ENCODE peak calls at places on chromosomes 16 and 17, in six cellular contexts. One of them, this sample, is unnamed.
A peak's percentile ranks its signal among the peaks of the same experiment; 100 is the strongest.

GRCh38 chr17:81018044-81018802 is 16.7 kb upstream of the BAIAP2 start:
- DNase-seq in GM23338: no peak
- DNase-seq in upper lobe of left lung: peak; percentile 32
- DNase-seq in CD4-positive, alpha-beta T cell: peak; percentile 42
- DNase-seq in neural progenitor cell: peak; percentile 82
- DNase-seq in tibial artery: no peak
- DNase-seq in this sample: no peak

GRCh38 chr17:67947325-67947813 is 48.9 kb downstream of the C17orf58 start:
- DNase-seq in upper lobe of left lung: no peak
- DNase-seq in tibial artery: no peak
- DNase-seq in neural progenitor cell: no peak
- DNase-seq in CD4-positive, alpha-beta T cell: no peak
- DNase-seq in GM23338: no peak
- DNase-seq in this sample: no peak

GRCh38 chr16:89426736-89427525 is 63.4 kb downstream of the ANKRD11 start:
- DNase-seq in tibial artery: no peak
- DNase-seq in upper lobe of left lung: no peak
- DNase-seq in CD4-positive, alpha-beta T cell: no peak
- DNase-seq in GM23338: no peak
- DNase-seq in neural progenitor cell: no peak
- DNase-seq in this sample: no peak

GRCh38 chr16:1712791-1713261 is 6.8 kb downstream of the MAPK8IP3 start:
- DNase-seq in neural progenitor cell: no peak
- DNase-seq in GM23338: no peak
- DNase-seq in tibial artery: no peak
- DNase-seq in upper lobe of left lung: peak; percentile 36
- DNase-seq in CD4-positive, alpha-beta T cell: no peak
- DNase-seq in this sample: no peak

GRCh38 chr16:81885976-81886586 is 107.0 kb downstream of the PLCG2 start:
- DNase-seq in upper lobe of left lung: no peak
- DNase-seq in GM23338: peak; percentile 87
- DNase-seq in CD4-positive, alpha-beta T cell: no peak
- DNase-seq in neural progenitor cell: peak; percentile 60
- DNase-seq in tibial artery: no peak
- DNase-seq in this sample: no peak

GRCh38 chr16:8806272-8806983 is 8.8 kb downstream of the PMM2 start:
- DNase-seq in CD4-positive, alpha-beta T cell: no peak
- DNase-seq in neural progenitor cell: no peak
- DNase-seq in GM23338: no peak
- DNase-seq in tibial artery: no peak
- DNase-seq in upper lobe of left lung: no peak
- DNase-seq in this sample: no peak

GRCh38 chr16:18062713-18063112 is 273.8 kb downstream of the NPIPA8 start:
- DNase-seq in upper lobe of left lung: no peak
- DNase-seq in neural progenitor cell: no peak
- DNase-seq in GM23338: peak; percentile 54
- DNase-seq in CD4-positive, alpha-beta T cell: no peak
- DNase-seq in tibial artery: no peak
- DNase-seq in this sample: no peak

GRCh38 chr16:75566889-75567255 is 693 bp downstream of the GABARAPL2 start:
- DNase-seq in tibial artery: no peak
- DNase-seq in CD4-positive, alpha-beta T cell: no peak
- DNase-seq in neural progenitor cell: peak; percentile 43
- DNase-seq in upper lobe of left lung: peak; percentile 83
- DNase-seq in GM23338: peak; percentile 64
- DNase-seq in this sample: no peak

GRCh38 chr16:57591086-57591869 is 37.2 kb upstream of the ADGRG1 start:
- DNase-seq in neural progenitor cell: peak; percentile 85
- DNase-seq in GM23338: peak; percentile 87
- DNase-seq in CD4-positive, alpha-beta T cell: peak; percentile 50
- DNase-seq in upper lobe of left lung: no peak
- DNase-seq in tibial artery: peak; percentile 60
- DNase-seq in this sample: peak; percentile 16

GRCh38 chr17:52673791-52674190 is 515.3 kb upstream of the CA10 start:
- DNase-seq in CD4-positive, alpha-beta T cell: no peak
- DNase-seq in GM23338: no peak
- DNase-seq in upper lobe of left lung: no peak
- DNase-seq in neural progenitor cell: no peak
- DNase-seq in tibial artery: no peak
- DNase-seq in this sample: no peak

DNA sequence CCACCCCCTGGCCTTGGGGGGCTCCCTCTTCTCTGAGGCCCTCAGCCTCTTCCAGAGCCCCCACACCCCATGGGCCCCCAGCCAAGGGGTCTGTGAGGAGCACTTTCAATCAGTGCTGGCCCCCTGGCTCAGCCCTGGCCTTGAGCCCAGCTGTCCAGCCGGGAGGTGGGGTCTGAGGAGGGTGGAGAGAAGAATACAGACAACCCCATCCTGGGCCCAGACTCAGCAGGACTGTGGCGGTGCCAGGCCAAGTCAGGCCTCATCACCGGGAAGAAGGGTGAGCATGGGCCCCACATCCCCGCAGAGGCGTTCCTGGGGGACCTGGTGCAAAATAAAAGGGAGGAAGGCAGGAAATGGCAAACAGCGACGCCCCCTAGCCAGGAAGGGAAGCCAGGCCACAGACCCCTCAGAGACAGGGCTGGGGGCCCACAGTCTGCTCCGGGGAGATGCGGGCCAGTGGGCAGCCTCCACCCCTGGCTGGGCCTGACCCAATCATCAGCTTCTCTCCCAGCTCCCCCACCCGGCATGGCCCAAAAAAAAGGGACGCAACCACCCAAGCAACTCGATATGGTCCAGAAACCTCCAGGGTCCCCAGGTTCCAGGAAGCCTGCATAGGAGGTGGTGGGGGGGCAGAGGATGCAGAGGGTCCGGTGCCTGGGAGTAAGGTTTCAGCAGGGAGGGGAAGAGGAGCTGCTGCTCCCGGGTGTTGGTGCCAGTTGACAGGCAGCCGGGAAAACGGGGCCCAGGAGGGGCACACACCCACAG is 20.6 kb downstream of the ZNF423 start:
- DNase-seq in tibial artery: no peak
- DNase-seq in GM23338: peak; percentile 50
- DNase-seq in upper lobe of left lung: no peak
- DNase-seq in neural progenitor cell: no peak
- DNase-seq in CD4-positive, alpha-beta T cell: no peak
- DNase-seq in this sample: no peak
- H3K27ac ChIP-seq in tibial artery: peak overlapping the region; percentile 83
- H3K27ac ChIP-seq in GM23338: peak overlapping the region; percentile 26
- H3K27ac ChIP-seq in upper lobe of left lung: peak overlapping the region; percentile 80
- H3K27ac ChIP-seq in neural progenitor cell: no peak overlapping the region
- H3K27ac ChIP-seq in CD4-positive, alpha-beta T cell: no peak overlapping the region
- H3K27ac ChIP-seq in this sample: peak overlapping the region; percentile 70

GRCh38 chr16:79165541-79165940 is 435.0 kb downstream of the MAF start:
- DNase-seq in upper lobe of left lung: no peak
- DNase-seq in CD4-positive, alpha-beta T cell: no peak
- DNase-seq in neural progenitor cell: no peak
- DNase-seq in tibial artery: no peak
- DNase-seq in GM23338: no peak
- DNase-seq in this sample: peak; percentile 8

GRCh38 chr16:79164378-79164720 is 436.2 kb downstream of the MAF start:
- DNase-seq in neural progenitor cell: no peak
- DNase-seq in CD4-positive, alpha-beta T cell: no peak
- DNase-seq in tibial artery: no peak
- DNase-seq in GM23338: no peak
- DNase-seq in upper lobe of left lung: no peak
- DNase-seq in this sample: no peak

GRCh38 chr16:79159650-79160049 is 440.9 kb downstream of the MAF start:
- DNase-seq in GM23338: no peak
- DNase-seq in CD4-positive, alpha-beta T cell: no peak
- DNase-seq in upper lobe of left lung: no peak
- DNase-seq in neural progenitor cell: no peak
- DNase-seq in tibial artery: no peak
- DNase-seq in this sample: no peak

GRCh38 chr16:79167893-79168292 is 432.6 kb downstream of the MAF start:
- DNase-seq in GM23338: no peak
- DNase-seq in neural progenitor cell: no peak
- DNase-seq in CD4-positive, alpha-beta T cell: no peak
- DNase-seq in tibial artery: no peak
- DNase-seq in upper lobe of left lung: no peak
- DNase-seq in this sample: no peak

GRCh38 chr16:79163666-79164377 is 436.7 kb downstream of the MAF start:
- DNase-seq in neural progenitor cell: no peak
- DNase-seq in tibial artery: no peak
- DNase-seq in CD4-positive, alpha-beta T cell: no peak
- DNase-seq in upper lobe of left lung: no peak
- DNase-seq in GM23338: no peak
- DNase-seq in this sample: no peak
- H3K27ac ChIP-seq in neural progenitor cell: no peak overlapping the region
- H3K27ac ChIP-seq in tibial artery: no peak overlapping the region
- H3K27ac ChIP-seq in CD4-positive, alpha-beta T cell: no peak overlapping the region
- H3K27ac ChIP-seq in upper lobe of left lung: no peak overlapping the region
- H3K27ac ChIP-seq in GM23338: no peak overlapping the region
- H3K27ac ChIP-seq in this sample: peak overlapping the region; percentile 7

GRCh38 chr17:83176956-83177583 is 97.7 kb downstream of the METRNL start:
- DNase-seq in GM23338: no peak
- DNase-seq in CD4-positive, alpha-beta T cell: no peak
- DNase-seq in neural progenitor cell: no peak
- DNase-seq in upper lobe of left lung: no peak
- DNase-seq in tibial artery: no peak
- DNase-seq in this sample: no peak

GRCh38 chr17:83179811-83180210 is 100.4 kb downstream of the METRNL start:
- DNase-seq in CD4-positive, alpha-beta T cell: no peak
- DNase-seq in tibial artery: no peak
- DNase-seq in upper lobe of left lung: no peak
- DNase-seq in neural progenitor cell: no peak
- DNase-seq in GM23338: no peak
- DNase-seq in this sample: no peak

GRCh38 chr17:83179378-83179777 is 100.0 kb downstream of the METRNL start:
- DNase-seq in upper lobe of left lung: no peak
- DNase-seq in GM23338: no peak
- DNase-seq in CD4-positive, alpha-beta T cell: no peak
- DNase-seq in tibial artery: peak; percentile 41
- DNase-seq in neural progenitor cell: no peak
- DNase-seq in this sample: no peak

GRCh38 chr17:83177611-83178532 is 98.5 kb downstream of the METRNL start:
- DNase-seq in neural progenitor cell: no peak
- DNase-seq in CD4-positive, alpha-beta T cell: no peak
- DNase-seq in GM23338: no peak
- DNase-seq in tibial artery: no peak
- DNase-seq in upper lobe of left lung: no peak
- DNase-seq in this sample: no peak

GRCh38 chr17:83178533-83179201 is 99.3 kb downstream of the METRNL start:
- DNase-seq in GM23338: no peak
- DNase-seq in neural progenitor cell: peak; percentile 16
- DNase-seq in CD4-positive, alpha-beta T cell: no peak
- DNase-seq in upper lobe of left lung: peak; percentile 61
- DNase-seq in tibial artery: peak; percentile 19
- DNase-seq in this sample: no peak
- H3K27ac ChIP-seq in GM23338: no peak overlapping the region
- H3K27ac ChIP-seq in neural progenitor cell: no peak overlapping the region
- H3K27ac ChIP-seq in CD4-positive, alpha-beta T cell: no peak overlapping the region
- H3K27ac ChIP-seq in upper lobe of left lung: no peak overlapping the region
- H3K27ac ChIP-seq in tibial artery: no peak overlapping the region
- H3K27ac ChIP-seq in this sample: peak overlapping the region; percentile 36

GRCh38 chr17:42287305-42288077 is 807 bp upstream of the STAT5A start:
- DNase-seq in neural progenitor cell: no peak
- DNase-seq in CD4-positive, alpha-beta T cell: peak; percentile 32
- DNase-seq in GM23338: peak; percentile 26
- DNase-seq in upper lobe of left lung: no peak
- DNase-seq in tibial artery: peak; percentile 73
- DNase-seq in this sample: no peak
- H3K27ac ChIP-seq in neural progenitor cell: no peak overlapping the region
- H3K27ac ChIP-seq in CD4-positive, alpha-beta T cell: peak overlapping the region; percentile 89
- H3K27ac ChIP-seq in GM23338: no peak overlapping the region
- H3K27ac ChIP-seq in upper lobe of left lung: peak overlapping the region; percentile 91
- H3K27ac ChIP-seq in tibial artery: peak overlapping the region; percentile 94
- H3K27ac ChIP-seq in this sample: peak overlapping the region; percentile 79

DNA sequence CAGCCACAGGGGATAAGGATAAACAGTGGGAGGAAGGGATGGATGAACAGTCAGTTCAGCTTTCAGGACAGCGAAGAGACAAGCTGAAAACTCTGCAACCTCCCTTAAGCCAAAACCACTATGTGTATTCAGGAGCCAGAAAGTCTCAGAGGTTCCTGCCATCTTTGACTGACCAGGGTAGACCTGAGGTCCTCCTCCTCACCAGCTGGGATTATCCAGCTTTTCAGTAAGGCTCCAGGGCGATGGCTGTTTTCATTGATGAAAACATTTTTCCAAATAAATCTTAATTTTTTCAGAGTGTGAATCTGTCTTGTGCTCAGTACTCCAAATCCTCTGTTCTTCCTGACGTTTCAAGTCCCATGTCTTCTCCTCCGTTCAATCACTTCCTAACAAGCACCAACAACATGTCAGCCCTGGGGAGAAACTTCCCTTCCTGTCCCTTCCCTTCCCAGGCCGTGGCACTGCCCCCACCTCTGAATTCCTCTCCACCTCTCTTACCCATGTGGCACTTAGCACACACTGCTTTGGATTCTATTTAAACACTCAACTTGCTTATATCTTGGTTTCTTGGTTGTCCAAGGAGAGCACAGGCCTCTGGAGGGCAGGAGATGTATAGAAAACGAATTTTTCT is 5.2 kb downstream of the HSDL1 start:
- DNase-seq in tibial artery: no peak
- DNase-seq in GM23338: no peak
- DNase-seq in upper lobe of left lung: no peak
- DNase-seq in CD4-positive, alpha-beta T cell: no peak
- DNase-seq in neural progenitor cell: no peak
- DNase-seq in this sample: no peak
- H3K27ac ChIP-seq in tibial artery: no peak overlapping the region
- H3K27ac ChIP-seq in GM23338: peak overlapping the region; percentile 53
- H3K27ac ChIP-seq in upper lobe of left lung: peak overlapping the region; percentile 84
- H3K27ac ChIP-seq in CD4-positive, alpha-beta T cell: no peak overlapping the region
- H3K27ac ChIP-seq in neural progenitor cell: no peak overlapping the region
- H3K27ac ChIP-seq in this sample: no peak overlapping the region

This sample was measured in caudate nucleus.